ENCODE peak calls at places on chromosome X, in four cellular contexts. O, A, N and E are unnamed samples.

GRCh38 chrX:144259054-144259453 is 375.2 kb downstream of the UBE2NL start:
- DNase-seq in O (no peak), A (no peak), N (no peak), E (no peak)

GRCh38 chrX:107710617-107711391 is 64.8 kb downstream of the TSC22D3 start:
- DNase-seq in O (peak), A (no peak), N (peak), E (peak)

GRCh38 chrX:84188320-84188834 is 378 bp upstream of the RPS6KA6 start:
- DNase-seq in O (peak), A (peak), N (no peak), E (no peak)

GRCh38 chrX:40173662-40174593 is 76.2 kb upstream of the BCOR start:
- DNase-seq in O (peak), A (peak), N (peak), E (no peak)

GRCh38 chrX:124033821-124034220 is 72.3 kb downstream of the STAG2 start:
- DNase-seq in O (peak), A (no peak), N (no peak), E (no peak)

GRCh38 chrX:147912093-147912801 is 528 bp downstream of the FMR1 start:
- DNase-seq in O (peak), A (peak), N (peak), E (peak)

GRCh38 chrX:38561951-38562719 is 793 bp downstream of the TSPAN7 start:
- DNase-seq in O (peak), A (peak), N (no peak), E (no peak)

GRCh38 chrX:133645977-133646750 is 230.9 kb upstream of the GPC4 start:
- DNase-seq in O (peak), A (no peak), N (no peak), E (no peak)

GRCh38 chrX:32530802-32531403 is 680.4 kb downstream of the DMD start:
- DNase-seq in O (peak), A (peak), N (peak), E (peak)

GRCh38 chrX:118652717-118653116 is 74.7 kb upstream of the IL13RA1 start:
- DNase-seq in O (no peak), A (no peak), N (no peak), E (no peak)